ENCODE peak calls at places on chromosomes 2 and 18, in six cellular contexts. U is HL-60, N is BE2C, P is fibroblast of pulmonary artery, V is A549, X is left lung. S is an unnamed sample.

GRCh38 chr2:57936216-57936615 is 110.4 kb upstream of the VRK2 start:
- DNase-seq in P (peak), U (no peak), N (no peak), X (no peak), V (no peak), S (no peak)

GRCh38 chr18:80046431-80046830 is 12.2 kb downstream of the RBFA start:
- DNase-seq in X (no peak), P (no peak), N (no peak), V (no peak), U (no peak), S (no peak)

GRCh38 chr18:10912790-10913560 is 236.4 kb downstream of the PIEZO2 start:
- DNase-seq in P (peak), U (no peak), V (no peak), N (no peak), X (no peak), S (no peak)

GRCh38 chr2:138780451-138780880 is 276 bp upstream of the NXPH2 start:
- DNase-seq in V (no peak), N (peak), P (no peak), U (no peak), X (peak), S (peak)

GRCh38 chr2:47086054-47086471 is 69.0 kb downstream of the STPG4 start:
- DNase-seq in U (no peak), V (no peak), X (no peak), P (no peak), N (peak), S (no peak)

GRCh38 chr2:38394903-38395341 is 17.8 kb upstream of the ATL2 start:
- DNase-seq in U (no peak), X (no peak), P (no peak), V (no peak), N (no peak), S (no peak)

GRCh38 chr18:10322408-10322807 is 132.0 kb upstream of the APCDD1 start:
- DNase-seq in V (no peak), N (no peak), X (no peak), P (no peak), U (no peak), S (no peak)

GRCh38 chr2:96863575-96864342 is 5.9 kb upstream of the ANKRD39 start:
- DNase-seq in U (no peak), P (no peak), V (no peak), N (no peak), X (no peak), S (no peak)

GRCh38 chr2:45826889-45827635 is 175.6 kb downstream of the PRKCE start:
- DNase-seq in U (no peak), V (no peak), X (no peak), P (peak), N (peak), S (no peak)

GRCh38 chr2:119838179-119838578 is 78.5 kb downstream of the PTPN4 start:
- DNase-seq in V (no peak), P (peak), N (no peak), X (no peak), U (no peak), S (no peak)

GRCh38 chr2:202877699-202878098 is 6.1 kb upstream of the ICA1L start:
- DNase-seq in V (no peak), U (no peak), X (no peak), N (no peak), P (no peak), S (no peak)

GRCh38 chr2:45860136-45861106 is 208.9 kb downstream of the PRKCE start:
- DNase-seq in P (peak), N (peak), U (no peak), V (no peak), X (no peak), S (peak)

GRCh38 chr2:69615078-69615630 is 28.4 kb downstream of the AAK1 start:
- DNase-seq in V (no peak), U (no peak), P (no peak), X (no peak), N (no peak), S (no peak)

GRCh38 chr18:13614701-13615288 is 111.6 kb downstream of the FAM210A start:
- DNase-seq in X (no peak), V (no peak), U (no peak), N (no peak), P (no peak), S (no peak)

GRCh38 chr18:3612315-3612714 is 162.3 kb downstream of the TGIF1 start:
- DNase-seq in P (no peak), V (no peak), N (no peak), U (no peak), X (no peak), S (no peak)
- TF ChIP-seq CTCF in P (no peak), V (no peak), N (no peak), U (no peak), X (no peak), S (no peak)

DNA sequence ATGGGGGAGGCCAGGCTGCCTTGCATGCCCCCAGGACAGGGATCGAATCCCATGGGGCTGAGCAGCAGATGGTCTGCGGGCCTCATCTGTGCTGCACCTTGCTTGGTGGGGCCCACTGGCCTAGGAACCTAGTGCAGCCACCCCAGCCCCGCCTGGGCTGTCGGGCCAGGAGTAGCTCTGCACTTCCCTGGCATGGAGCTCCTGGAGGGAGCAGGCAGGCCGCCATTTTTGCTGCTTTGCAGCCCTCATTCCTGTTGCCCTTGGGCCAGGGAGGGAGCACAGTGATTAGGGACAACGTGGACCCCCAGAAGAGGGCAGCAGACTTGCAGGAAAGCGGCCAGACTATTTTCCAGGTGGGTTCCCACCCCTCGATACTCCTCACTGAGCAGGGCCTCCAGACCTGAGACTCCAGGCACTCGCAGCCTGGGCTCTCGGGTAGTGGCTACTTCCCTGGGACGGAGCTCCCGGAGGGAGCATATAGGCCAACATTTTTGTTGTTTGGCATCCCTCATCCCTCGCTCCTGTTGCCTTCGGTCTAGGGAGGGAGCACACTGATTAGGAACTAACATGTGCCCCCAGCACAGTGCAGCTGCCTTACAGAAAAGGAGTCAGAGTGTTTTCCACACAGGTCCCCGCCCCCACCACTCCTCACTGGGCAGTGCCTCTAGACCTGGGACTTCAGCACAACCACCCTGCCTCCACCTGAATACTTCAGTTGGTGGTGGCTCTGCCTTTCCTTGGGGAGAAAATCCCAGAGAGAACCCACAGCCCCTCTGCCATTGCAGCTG is 99.5 kb downstream of the MAIP1 start:
- DNase-seq in N (peak), X (peak), P (no peak), U (no peak), V (no peak), S (peak)
- TF ChIP-seq CTCF in N (peak), X (no peak), P (no peak), U (no peak), V (no peak), S (peak)

GRCh38 chr18:6879508-6880195 is 150.1 kb downstream of the ARHGAP28 start:
- DNase-seq in P (no peak), V (no peak), N (no peak), X (no peak), U (no peak), S (peak)

GRCh38 chr18:6881034-6881800 is 151.7 kb downstream of the ARHGAP28 start:
- DNase-seq in V (no peak), U (no peak), P (no peak), N (no peak), X (no peak), S (no peak)

GRCh38 chr18:6877288-6877687 is 147.8 kb downstream of the ARHGAP28 start:
- DNase-seq in N (no peak), P (no peak), V (no peak), X (peak), U (no peak), S (no peak)

GRCh38 chr18:6876646-6877045 is 147.1 kb downstream of the ARHGAP28 start:
- DNase-seq in U (no peak), V (no peak), P (no peak), X (no peak), N (no peak), S (no peak)

DNA sequence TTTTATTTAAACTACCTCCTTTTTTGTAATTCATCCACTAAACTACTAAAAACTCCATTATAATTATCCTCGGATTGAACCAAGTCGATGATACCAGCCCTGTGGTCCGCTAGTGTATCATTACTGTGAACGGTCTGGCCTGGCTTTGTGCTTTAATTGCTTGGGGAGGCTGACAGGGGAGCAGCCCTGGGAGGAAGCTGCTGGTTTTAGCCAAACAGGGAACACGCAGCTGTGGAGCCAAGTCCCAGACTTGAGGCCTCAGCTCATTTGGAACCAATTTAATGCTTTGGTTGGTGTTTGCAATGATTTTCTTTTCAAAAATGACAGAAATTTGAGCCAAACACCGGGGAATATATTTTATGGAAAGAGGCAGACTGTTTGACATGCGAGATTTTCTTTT is 149.4 kb downstream of the ARHGAP28 start:
- DNase-seq in U (no peak), N (no peak), P (no peak), X (no peak), V (no peak), S (no peak)
- TF ChIP-seq CTCF in U (no peak), N (no peak), P (no peak), X (no peak), V (no peak), S (no peak)

DNA sequence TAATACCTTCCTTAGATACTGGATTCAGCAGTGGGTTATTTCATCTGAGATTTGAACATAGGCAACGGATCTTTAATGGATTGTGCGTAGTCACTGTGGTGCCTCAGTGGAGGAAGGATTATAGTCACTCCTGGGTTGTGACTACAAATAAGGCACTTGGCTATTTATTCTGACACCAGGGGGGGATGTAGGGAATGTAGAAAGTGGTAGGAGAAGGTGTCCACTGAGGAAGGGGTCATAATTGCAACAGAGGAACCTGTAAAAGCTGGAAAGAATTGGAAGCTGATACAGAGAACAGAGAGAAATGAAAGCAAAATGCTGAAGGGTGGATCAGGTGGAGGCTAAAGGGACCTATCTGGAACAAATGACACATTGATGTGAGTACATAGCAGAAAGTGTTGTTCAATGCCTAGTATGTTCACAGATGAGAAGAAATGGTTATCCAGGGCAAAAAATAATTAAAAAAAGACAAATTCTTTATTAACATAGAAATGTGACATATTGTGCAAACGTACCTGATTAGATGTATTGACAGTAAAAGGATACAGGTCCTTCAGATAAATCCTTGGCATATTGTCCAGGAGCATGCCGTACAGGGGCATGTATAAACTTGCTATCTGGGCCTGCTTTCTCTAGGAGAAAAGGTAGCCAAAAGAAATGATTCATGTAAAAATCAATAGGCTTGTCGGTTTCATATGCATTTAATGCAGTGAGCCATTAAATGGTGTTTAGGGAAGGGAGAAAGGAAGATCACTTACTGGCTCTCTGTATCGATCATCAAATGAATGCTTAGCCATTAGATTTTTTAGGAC is 91.2 kb upstream of the CCDC195 start:
- DNase-seq in U (no peak), P (no peak), X (no peak), N (no peak), V (no peak), S (no peak)
- TF ChIP-seq CTCF in U (no peak), P (peak), X (no peak), N (peak), V (peak), S (no peak)

GRCh38 chr2:3649581-3649980 is 8.4 kb upstream of the ALLC start:
- DNase-seq in U (no peak), P (no peak), V (no peak), N (no peak), X (peak), S (no peak)
- TF ChIP-seq CTCF in U (no peak), P (no peak), V (no peak), N (no peak), X (no peak), S (no peak)

DNA sequence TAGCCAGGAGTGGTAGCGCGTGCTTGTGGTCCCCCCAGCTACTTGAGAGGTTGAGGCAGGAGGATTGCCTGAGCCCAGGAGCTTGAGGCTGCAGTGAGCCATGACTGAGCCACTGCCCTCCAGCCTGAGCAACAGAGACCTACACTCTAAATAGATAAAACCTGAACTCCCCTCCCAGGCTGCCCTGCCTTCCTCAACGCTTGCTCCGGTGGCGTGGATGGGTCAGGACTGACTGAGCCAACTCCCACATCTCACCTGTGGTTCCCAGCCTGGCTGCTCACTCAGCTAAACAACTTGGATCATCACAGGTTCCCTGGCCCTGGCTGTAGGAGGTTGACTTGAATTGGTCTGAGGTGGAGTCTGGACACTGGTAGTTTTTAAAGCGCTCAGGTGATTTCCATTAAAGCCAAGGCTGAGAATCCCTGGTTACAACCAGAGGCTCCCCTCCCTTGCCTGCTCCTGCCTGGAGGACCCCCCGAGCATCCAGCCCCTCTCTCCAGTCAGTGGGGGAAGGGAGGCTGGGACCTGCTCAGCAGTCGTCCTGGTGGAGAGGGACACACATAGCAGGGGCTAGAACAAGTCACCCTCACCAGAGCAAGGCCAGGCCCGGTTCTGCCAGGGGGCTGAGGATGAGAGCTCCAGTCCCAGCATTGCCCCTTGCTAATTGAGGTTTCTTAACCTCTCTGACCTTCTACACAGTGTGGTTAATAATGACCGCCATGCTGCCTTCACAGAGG is 47.0 kb upstream of the TAF1B start:
- DNase-seq in V (no peak), X (no peak), U (no peak), N (no peak), P (no peak), S (peak)
- TF ChIP-seq CTCF in V (no peak), X (no peak), U (no peak), N (peak), P (peak), S (peak)

GRCh38 chr2:111952871-111953497 is 54.6 kb downstream of the MERTK start:
- DNase-seq in U (no peak), V (no peak), X (no peak), N (no peak), P (no peak), S (no peak)
- TF ChIP-seq CTCF in U (no peak), V (no peak), X (no peak), N (no peak), P (no peak), S (no peak)

GRCh38 chr2:196639180-196640030 is at the start of gene CCDC150:
- DNase-seq in V (peak), N (peak), P (peak), X (peak), U (peak), S (peak)
- TF ChIP-seq CTCF in V (peak), N (peak), P (peak), X (no peak), U (no peak), S (no peak)